ENCODE peak calls at places on chromosome 15, in five cellular contexts. K is keratinocyte, R is left lung, L is fibroblast of lung, T is GM23338. B is an unnamed sample.

GRCh38 chr15:82597815-82598214 is 49.3 kb downstream of the CPEB1 start:
- DNase-seq in K (no peak), R (no peak), L (no peak), T (no peak), B (no peak)

GRCh38 chr15:45064386-45064785 is 41.4 kb downstream of the SORD start:
- DNase-seq in K (no peak), R (no peak), L (peak; percentile 46), T (no peak), B (no peak)

GRCh38 chr15:35206060-35206675 is 121.1 kb upstream of the NANOGP8 start:
- DNase-seq in K (no peak), R (no peak), L (peak; percentile 41), T (peak; percentile 73), B (no peak)

GRCh38 chr15:69578792-69579587 is 126.4 kb downstream of the RPLP1 start:
- DNase-seq in K (no peak), R (peak; percentile 86), L (no peak), T (no peak), B (no peak)

GRCh38 chr15:94360251-94360671 is 128.9 kb downstream of the MCTP2 start:
- DNase-seq in K (no peak), R (no peak), L (no peak), T (no peak), B (no peak)

GRCh38 chr15:82571722-82572222 is 31.5 kb upstream of the RPS17 start:
- DNase-seq in K (no peak), R (peak; percentile 60), L (peak; percentile 81), T (peak; percentile 78), B (no peak)

GRCh38 chr15:70507772-70508351 is 255.5 kb downstream of the UACA start:
- DNase-seq in K (no peak), R (peak; percentile 71), L (peak; percentile 35), T (no peak), B (no peak)

GRCh38 chr15:42725331-42725903 is 11.5 kb downstream of the CDAN1 start:
- DNase-seq in K (no peak), R (no peak), L (no peak), T (no peak), B (no peak)

GRCh38 chr15:28101201-28101600 is 2.1 kb upstream of the OCA2 start:
- DNase-seq in K (no peak), R (peak; percentile 50), L (no peak), T (no peak), B (no peak)

GRCh38 chr15:38482572-38482971 is 28.6 kb downstream of the FAM98B start:
- DNase-seq in K (no peak), R (no peak), L (no peak), T (no peak), B (no peak)

GRCh38 chr15:90559119-90559518 is 29.4 kb downstream of the CRTC3 start:
- DNase-seq in K (no peak), R (no peak), L (no peak), T (no peak), B (no peak)

GRCh38 chr15:53837263-53837662 is 77.8 kb upstream of the WDR72 start:
- DNase-seq in K (no peak), R (no peak), L (no peak), T (peak; percentile 15), B (no peak)

GRCh38 chr15:69126054-69126469 is 34.4 kb upstream of the GLCE start:
- DNase-seq in K (no peak), R (no peak), L (peak; percentile 95), T (no peak), B (no peak)

GRCh38 chr15:35693286-35693685 is 147.3 kb upstream of the DPH6 start:
- DNase-seq in K (no peak), R (no peak), L (peak; percentile 25), T (no peak), B (no peak)

GRCh38 chr15:45456212-45457106 is 66.1 kb downstream of the SLC30A4 start:
- DNase-seq in K (peak; percentile 98), R (peak; percentile 83), L (peak; percentile 99), T (no peak), B (peak; percentile 47)

GRCh38 chr15:70650567-70650966 is 112.8 kb downstream of the UACA start:
- DNase-seq in K (peak; percentile 2), R (no peak), L (no peak), T (no peak), B (no peak)

GRCh38 chr15:47961401-47962090 is 159.2 kb upstream of the SLC24A5 start:
- DNase-seq in K (no peak), R (no peak), L (no peak), T (no peak), B (no peak)

GRCh38 chr15:38631126-38632075 is 66.8 kb upstream of the RASGRP1 start:
- DNase-seq in K (no peak), R (no peak), L (no peak), T (no peak), B (no peak)

GRCh38 chr15:32867313-32867626 is 149.5 kb downstream of the GREM1 start:
- DNase-seq in K (no peak), R (no peak), L (peak; percentile 95), T (no peak), B (no peak)

GRCh38 chr15:36791849-36792618 is 212.6 kb downstream of the CDIN1 start:
- DNase-seq in K (no peak), R (no peak), L (peak; percentile 72), T (no peak), B (no peak)

GRCh38 chr15:72781621-72782020 is 1.9 kb downstream of the ADPGK start:
- DNase-seq in K (no peak), R (no peak), L (no peak), T (no peak), B (no peak)

GRCh38 chr15:56817266-56817665 is 84.0 kb upstream of the ZNF280D start:
- DNase-seq in K (no peak), R (no peak), L (no peak), T (peak; percentile 22), B (no peak)

GRCh38 chr15:42384597-42384996 is 25.3 kb downstream of the CAPN3 start:
- DNase-seq in K (no peak), R (no peak), L (no peak), T (peak; percentile 72), B (no peak)

GRCh38 chr15:60423540-60423939 is 25.8 kb upstream of the ANXA2 start:
- DNase-seq in K (peak; percentile 89), R (no peak), L (peak; percentile 89), T (peak; percentile 77), B (no peak)

GRCh38 chr15:74406517-74406916 is 27.2 kb downstream of the SEMA7A start:
- DNase-seq in K (no peak), R (no peak), L (no peak), T (no peak), B (no peak)

GRCh38 chr15:74406992-74407705 is 26.6 kb downstream of the SEMA7A start:
- DNase-seq in K (no peak), R (no peak), L (peak; percentile 78), T (peak; percentile 29), B (no peak)

GRCh38 chr15:74403981-74404563 is 29.7 kb downstream of the SEMA7A start:
- DNase-seq in K (no peak), R (no peak), L (no peak), T (no peak), B (no peak)

GRCh38 chr15:74403590-74403919 is 30.2 kb downstream of the SEMA7A start:
- DNase-seq in K (no peak), R (no peak), L (no peak), T (no peak), B (no peak)

GRCh38 chr15:74405823-74406222 is 27.9 kb downstream of the SEMA7A start:
- DNase-seq in K (no peak), R (no peak), L (no peak), T (no peak), B (no peak)
- H3K27ac ChIP-seq in K (no peak overlapping the region), R (no peak overlapping the region), L (no peak overlapping the region), T (no peak overlapping the region), B (no peak overlapping the region)

DNA sequence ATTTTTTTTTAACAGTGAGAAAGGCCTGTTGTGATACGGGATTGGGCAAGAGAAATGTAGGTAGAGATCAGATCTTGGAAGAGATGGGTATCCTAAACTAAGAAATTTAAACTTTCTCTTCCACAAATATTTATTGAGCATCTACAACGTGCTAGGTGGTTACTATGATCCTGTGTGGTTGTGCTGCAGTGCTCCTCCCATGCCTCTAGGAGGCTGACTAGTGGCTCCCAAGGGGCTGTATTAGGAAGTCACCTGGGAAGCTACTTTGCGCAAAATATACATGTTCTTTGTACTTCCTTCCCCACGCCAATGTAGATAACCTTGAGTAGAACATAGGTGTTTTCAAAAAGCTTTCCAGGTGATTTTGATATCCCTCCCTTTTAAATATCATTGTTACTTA is 27.2 kb downstream of the USP3 start:
- DNase-seq in K (no peak), R (no peak), L (no peak), T (peak; percentile 70), B (no peak)
- TF ChIP-seq CTCF in K (peak; percentile 47), R (no peak), L (no peak), T (peak; percentile 69), B (peak; percentile 21)

DNA sequence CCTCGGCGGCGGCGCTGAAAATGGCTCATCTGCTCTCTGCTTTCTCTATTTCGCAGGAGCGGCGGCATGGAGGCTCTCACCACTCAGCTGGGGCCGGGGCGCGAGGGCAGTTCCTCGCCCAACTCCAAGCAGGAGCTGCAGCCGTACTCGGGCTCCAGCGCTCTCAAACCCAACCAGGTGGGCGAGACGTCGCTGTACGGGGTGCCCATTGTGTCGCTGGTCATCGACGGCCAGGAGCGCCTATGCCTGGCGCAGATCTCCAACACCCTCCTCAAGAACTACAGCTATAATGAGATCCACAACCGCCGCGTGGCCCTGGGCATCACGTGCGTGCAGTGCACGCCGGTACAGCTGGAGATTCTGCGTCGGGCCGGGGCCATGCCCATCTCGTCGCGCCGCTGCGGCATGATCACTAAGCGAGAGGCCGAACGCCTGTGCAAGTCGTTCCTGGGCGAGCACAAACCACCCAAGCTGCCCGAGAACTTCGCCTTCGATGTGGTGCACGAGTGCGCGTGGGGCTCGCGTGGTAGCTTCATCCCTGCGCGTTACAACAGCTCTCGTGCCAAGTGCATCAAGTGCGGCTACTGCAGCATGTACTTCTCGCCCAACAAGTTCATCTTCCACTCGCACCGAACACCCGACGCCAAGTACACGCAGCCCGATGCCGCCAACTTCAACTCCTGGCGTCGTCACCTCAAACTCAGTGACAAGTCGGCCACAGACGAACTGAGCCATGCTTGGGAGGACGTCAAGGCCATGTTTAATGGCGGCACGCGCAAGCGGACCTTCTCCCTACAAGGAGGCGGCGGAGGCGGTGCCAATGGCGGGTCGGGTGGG is 789 bp downstream of the SKOR1 start:
- DNase-seq in K (no peak), R (peak; percentile 78), L (no peak), T (peak; percentile 64), B (no peak)
- H3K27me3 ChIP-seq in K (peaks cover 99% of the 10 kb centered on the region), R (peaks cover 99% of the 10 kb centered on the region), L (peaks cover 90% of the 10 kb centered on the region), T (peaks cover 100% of the 10 kb centered on the region), B (peaks cover 85% of the 10 kb centered on the region)

DNA sequence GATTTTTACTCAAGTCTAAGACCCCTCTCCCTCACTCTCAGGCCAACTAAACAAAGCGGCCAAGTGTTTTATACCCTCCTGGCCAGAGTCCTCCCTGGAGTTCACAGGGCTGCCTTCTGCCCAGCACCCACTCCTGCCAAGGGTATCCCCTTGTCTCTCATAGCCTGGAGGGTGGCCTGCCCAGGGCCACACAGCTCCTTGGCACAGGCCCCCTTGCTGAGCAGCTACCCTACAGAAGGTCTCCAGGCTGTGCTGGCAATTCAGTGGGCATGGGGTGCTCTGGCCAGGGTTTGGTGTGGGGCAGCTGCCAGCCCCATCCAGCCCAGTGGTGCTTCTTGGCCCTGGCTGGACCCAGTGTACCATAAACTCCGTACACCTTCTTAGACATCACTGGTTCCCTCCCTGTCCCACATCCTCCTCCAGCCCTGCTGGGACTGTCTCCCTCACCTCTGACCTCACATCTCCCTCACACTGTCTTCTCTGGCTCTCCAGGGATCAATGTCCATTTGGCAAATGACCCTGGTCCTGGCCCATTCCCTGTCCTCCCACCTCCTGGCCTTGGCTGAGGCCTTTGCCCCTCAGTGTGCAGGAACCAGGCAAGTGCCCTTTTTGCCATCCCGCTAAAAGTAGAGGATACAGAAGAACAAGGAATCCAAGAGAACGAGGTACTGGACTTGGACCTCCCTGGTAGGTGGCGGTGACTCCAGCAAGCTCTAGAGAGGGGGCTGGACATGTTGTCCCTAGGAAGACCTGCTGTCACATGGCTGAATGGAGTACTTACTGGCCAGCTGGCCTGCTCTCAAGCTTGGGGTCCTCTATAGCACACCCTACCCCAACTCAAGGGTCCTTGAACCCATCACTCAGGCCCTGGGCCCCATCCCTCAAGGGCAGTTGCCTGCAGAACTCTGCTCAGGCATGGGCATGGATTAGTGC is 50.0 kb upstream of the TRPM1 start:
- DNase-seq in K (no peak), R (no peak), L (no peak), T (no peak), B (no peak)
- H3K27ac ChIP-seq in K (no peak overlapping the region), R (no peak overlapping the region), L (no peak overlapping the region), T (peak overlapping the region; percentile 88), B (no peak overlapping the region)

B was measured in CD4-positive, alpha-beta T cell.